ENCODE peak calls at places on chromosomes 5 and 9, in seven cellular contexts. One of them, this sample, is unnamed.

GRCh38 chr9:19690128-19690527 is 98.7 kb downstream of the SLC24A2 start:
- DNase-seq in CD4-positive, CD25-positive, alpha-beta regulatory T cell: no peak
- DNase-seq in fibroblast of lung: peak; percentile 2
- DNase-seq in CD8-positive, alpha-beta T cell: no peak
- DNase-seq in substantia nigra: no peak
- DNase-seq in upper lobe of right lung: no peak
- DNase-seq in CD4-positive, alpha-beta T cell: no peak
- DNase-seq in this sample: no peak

GRCh38 chr9:88578486-88579362 is 43.7 kb downstream of the NXNL2 start:
- DNase-seq in fibroblast of lung: peak; percentile 73
- DNase-seq in CD4-positive, alpha-beta T cell: peak; percentile 49
- DNase-seq in CD8-positive, alpha-beta T cell: peak; percentile 81
- DNase-seq in CD4-positive, CD25-positive, alpha-beta regulatory T cell: peak; percentile 55
- DNase-seq in substantia nigra: peak; percentile 74
- DNase-seq in upper lobe of right lung: peak; percentile 90
- DNase-seq in this sample: peak; percentile 61

GRCh38 chr9:122190597-122191381 is 31.1 kb downstream of the MORN5 start:
- DNase-seq in CD4-positive, alpha-beta T cell: no peak
- DNase-seq in CD8-positive, alpha-beta T cell: no peak
- DNase-seq in upper lobe of right lung: no peak
- DNase-seq in CD4-positive, CD25-positive, alpha-beta regulatory T cell: peak; percentile 38
- DNase-seq in fibroblast of lung: no peak
- DNase-seq in substantia nigra: no peak
- DNase-seq in this sample: no peak

GRCh38 chr9:133761641-133762248 is 23.6 kb upstream of the SARDH start:
- DNase-seq in substantia nigra: no peak
- DNase-seq in upper lobe of right lung: peak; percentile 53
- DNase-seq in fibroblast of lung: no peak
- DNase-seq in CD8-positive, alpha-beta T cell: no peak
- DNase-seq in CD4-positive, alpha-beta T cell: no peak
- DNase-seq in CD4-positive, CD25-positive, alpha-beta regulatory T cell: no peak
- DNase-seq in this sample: no peak

GRCh38 chr5:128927644-128928043 is 37.6 kb upstream of the SLC27A6 start:
- DNase-seq in fibroblast of lung: no peak
- DNase-seq in substantia nigra: no peak
- DNase-seq in CD4-positive, alpha-beta T cell: no peak
- DNase-seq in CD8-positive, alpha-beta T cell: no peak
- DNase-seq in upper lobe of right lung: no peak
- DNase-seq in CD4-positive, CD25-positive, alpha-beta regulatory T cell: no peak
- DNase-seq in this sample: no peak

GRCh38 chr9:129676287-129676686 is 10.8 kb downstream of the PRRX2 start:
- DNase-seq in CD4-positive, CD25-positive, alpha-beta regulatory T cell: no peak
- DNase-seq in substantia nigra: no peak
- DNase-seq in upper lobe of right lung: no peak
- DNase-seq in CD4-positive, alpha-beta T cell: no peak
- DNase-seq in fibroblast of lung: no peak
- DNase-seq in CD8-positive, alpha-beta T cell: no peak
- DNase-seq in this sample: no peak

GRCh38 chr5:103472820-103473219 is 89.8 kb downstream of the NUDT12 start:
- DNase-seq in substantia nigra: no peak
- DNase-seq in CD4-positive, CD25-positive, alpha-beta regulatory T cell: no peak
- DNase-seq in CD4-positive, alpha-beta T cell: no peak
- DNase-seq in fibroblast of lung: peak; percentile 23
- DNase-seq in upper lobe of right lung: no peak
- DNase-seq in CD8-positive, alpha-beta T cell: no peak
- DNase-seq in this sample: no peak

GRCh38 chr5:159133041-159133741 is 33.5 kb upstream of the EBF1 start:
- DNase-seq in substantia nigra: no peak
- DNase-seq in CD4-positive, alpha-beta T cell: no peak
- DNase-seq in CD8-positive, alpha-beta T cell: no peak
- DNase-seq in fibroblast of lung: peak; percentile 87
- DNase-seq in CD4-positive, CD25-positive, alpha-beta regulatory T cell: peak; percentile 65
- DNase-seq in upper lobe of right lung: no peak
- DNase-seq in this sample: no peak

GRCh38 chr5:37198842-37199241 is 50.3 kb downstream of the CPLANE1 start:
- DNase-seq in CD8-positive, alpha-beta T cell: no peak
- DNase-seq in upper lobe of right lung: no peak
- DNase-seq in CD4-positive, alpha-beta T cell: no peak
- DNase-seq in substantia nigra: no peak
- DNase-seq in CD4-positive, CD25-positive, alpha-beta regulatory T cell: no peak
- DNase-seq in fibroblast of lung: peak; percentile 39
- DNase-seq in this sample: no peak

GRCh38 chr9:128102861-128103588 is 24.5 kb downstream of the PTGES2 start:
- DNase-seq in CD8-positive, alpha-beta T cell: no peak
- DNase-seq in upper lobe of right lung: no peak
- DNase-seq in CD4-positive, CD25-positive, alpha-beta regulatory T cell: no peak
- DNase-seq in substantia nigra: no peak
- DNase-seq in CD4-positive, alpha-beta T cell: no peak
- DNase-seq in fibroblast of lung: no peak
- DNase-seq in this sample: no peak

GRCh38 chr9:95048225-95049087 is 269.1 kb downstream of the FANCC start:
- DNase-seq in CD8-positive, alpha-beta T cell: peak; percentile 66
- DNase-seq in substantia nigra: no peak
- DNase-seq in CD4-positive, alpha-beta T cell: peak; percentile 27
- DNase-seq in CD4-positive, CD25-positive, alpha-beta regulatory T cell: peak; percentile 69
- DNase-seq in fibroblast of lung: peak; percentile 36
- DNase-seq in upper lobe of right lung: peak; percentile 93
- DNase-seq in this sample: peak; percentile 60

GRCh38 chr9:131707677-131708612 is 31.9 kb downstream of the RAPGEF1 start:
- DNase-seq in upper lobe of right lung: peak; percentile 72
- DNase-seq in CD4-positive, alpha-beta T cell: no peak
- DNase-seq in CD4-positive, CD25-positive, alpha-beta regulatory T cell: peak; percentile 14
- DNase-seq in substantia nigra: no peak
- DNase-seq in CD8-positive, alpha-beta T cell: no peak
- DNase-seq in fibroblast of lung: peak; percentile 83
- DNase-seq in this sample: peak; percentile 17

GRCh38 chr9:23887781-23888180 is 61.7 kb upstream of the ELAVL2 start:
- DNase-seq in CD4-positive, CD25-positive, alpha-beta regulatory T cell: no peak
- DNase-seq in fibroblast of lung: no peak
- DNase-seq in CD4-positive, alpha-beta T cell: no peak
- DNase-seq in CD8-positive, alpha-beta T cell: no peak
- DNase-seq in substantia nigra: no peak
- DNase-seq in upper lobe of right lung: no peak
- DNase-seq in this sample: no peak

GRCh38 chr5:95743248-95743647 is 12.1 kb downstream of the RHOBTB3 start:
- DNase-seq in CD4-positive, alpha-beta T cell: no peak
- DNase-seq in CD8-positive, alpha-beta T cell: no peak
- DNase-seq in CD4-positive, CD25-positive, alpha-beta regulatory T cell: no peak
- DNase-seq in upper lobe of right lung: no peak
- DNase-seq in substantia nigra: no peak
- DNase-seq in fibroblast of lung: no peak
- DNase-seq in this sample: no peak

GRCh38 chr5:55691265-55692105 is 20.6 kb downstream of the SLC38A9 start:
- DNase-seq in substantia nigra: no peak
- DNase-seq in CD4-positive, CD25-positive, alpha-beta regulatory T cell: peak; percentile 62
- DNase-seq in fibroblast of lung: peak; percentile 78
- DNase-seq in CD8-positive, alpha-beta T cell: no peak
- DNase-seq in CD4-positive, alpha-beta T cell: no peak
- DNase-seq in upper lobe of right lung: no peak
- DNase-seq in this sample: peak; percentile 10

GRCh38 chr5:83548556-83548955 is 77.0 kb downstream of the VCAN start:
- DNase-seq in substantia nigra: no peak
- DNase-seq in upper lobe of right lung: no peak
- DNase-seq in CD8-positive, alpha-beta T cell: no peak
- DNase-seq in fibroblast of lung: peak; percentile 58
- DNase-seq in CD4-positive, CD25-positive, alpha-beta regulatory T cell: no peak
- DNase-seq in CD4-positive, alpha-beta T cell: no peak
- DNase-seq in this sample: no peak

GRCh38 chr5:83551826-83552225 is 80.3 kb downstream of the VCAN start:
- DNase-seq in CD8-positive, alpha-beta T cell: no peak
- DNase-seq in upper lobe of right lung: no peak
- DNase-seq in substantia nigra: no peak
- DNase-seq in CD4-positive, CD25-positive, alpha-beta regulatory T cell: no peak
- DNase-seq in CD4-positive, alpha-beta T cell: no peak
- DNase-seq in fibroblast of lung: peak; percentile 91
- DNase-seq in this sample: no peak

GRCh38 chr5:83547889-83548288 is 76.3 kb downstream of the VCAN start:
- DNase-seq in fibroblast of lung: no peak
- DNase-seq in CD4-positive, CD25-positive, alpha-beta regulatory T cell: no peak
- DNase-seq in upper lobe of right lung: no peak
- DNase-seq in CD8-positive, alpha-beta T cell: no peak
- DNase-seq in CD4-positive, alpha-beta T cell: no peak
- DNase-seq in substantia nigra: no peak
- DNase-seq in this sample: no peak

GRCh38 chr5:83547156-83547555 is 75.6 kb downstream of the VCAN start:
- DNase-seq in CD4-positive, alpha-beta T cell: no peak
- DNase-seq in upper lobe of right lung: no peak
- DNase-seq in CD8-positive, alpha-beta T cell: no peak
- DNase-seq in fibroblast of lung: no peak
- DNase-seq in CD4-positive, CD25-positive, alpha-beta regulatory T cell: no peak
- DNase-seq in substantia nigra: no peak
- DNase-seq in this sample: no peak

DNA sequence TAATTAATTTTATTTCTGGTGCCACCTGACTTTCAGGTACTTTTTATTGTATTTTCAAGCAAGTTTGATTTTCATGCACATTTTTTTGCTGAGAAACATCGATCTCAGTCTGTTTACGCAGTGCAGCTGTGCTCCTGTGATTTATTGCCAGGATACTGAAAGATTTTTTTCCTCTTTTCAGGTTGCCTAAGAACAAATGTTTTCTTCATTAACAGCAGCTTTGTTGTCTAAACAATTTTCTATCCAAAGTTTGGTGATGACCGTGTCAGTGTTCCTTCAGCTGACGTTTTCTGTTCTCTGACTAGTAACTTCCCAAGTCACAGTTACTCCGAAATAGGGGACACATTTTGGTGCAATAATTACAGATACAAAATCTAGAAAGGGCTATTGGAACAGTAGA is 78.1 kb downstream of the VCAN start:
- DNase-seq in CD8-positive, alpha-beta T cell: no peak
- DNase-seq in fibroblast of lung: peak; percentile 38
- DNase-seq in substantia nigra: no peak
- DNase-seq in CD4-positive, alpha-beta T cell: no peak
- DNase-seq in upper lobe of right lung: no peak
- DNase-seq in CD4-positive, CD25-positive, alpha-beta regulatory T cell: no peak
- DNase-seq in this sample: no peak
- H3K27ac ChIP-seq in CD8-positive, alpha-beta T cell: no peak overlapping the region
- H3K27ac ChIP-seq in fibroblast of lung: no peak overlapping the region
- H3K27ac ChIP-seq in substantia nigra: no peak overlapping the region
- H3K27ac ChIP-seq in CD4-positive, alpha-beta T cell: no peak overlapping the region
- H3K27ac ChIP-seq in upper lobe of right lung: no peak overlapping the region
- H3K27ac ChIP-seq in CD4-positive, CD25-positive, alpha-beta regulatory T cell: no peak overlapping the region
- H3K27ac ChIP-seq in this sample: no peak overlapping the region

DNA sequence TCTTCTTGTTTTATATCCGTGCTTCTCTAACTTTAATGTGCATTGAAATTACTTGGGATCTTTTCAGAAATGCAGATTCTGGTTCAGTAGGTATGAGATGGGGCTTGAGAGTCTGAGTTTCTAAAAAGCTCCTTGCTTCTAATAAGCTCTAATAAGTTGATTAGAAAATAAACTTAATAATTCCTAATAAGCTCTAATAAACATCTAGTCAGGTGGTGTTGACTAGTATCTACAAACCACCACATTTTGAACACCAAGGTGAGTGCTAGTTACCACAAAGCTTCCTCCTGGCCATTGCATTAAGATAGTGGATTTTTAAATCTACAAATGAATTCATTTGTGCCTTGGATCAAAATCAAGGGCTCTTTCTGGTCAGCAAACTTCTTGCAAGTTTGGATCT is 5.3 kb downstream of the TMOD1 start:
- DNase-seq in upper lobe of right lung: no peak
- DNase-seq in fibroblast of lung: no peak
- DNase-seq in CD8-positive, alpha-beta T cell: no peak
- DNase-seq in substantia nigra: no peak
- DNase-seq in CD4-positive, CD25-positive, alpha-beta regulatory T cell: no peak
- DNase-seq in CD4-positive, alpha-beta T cell: no peak
- DNase-seq in this sample: no peak
- H3K27ac ChIP-seq in upper lobe of right lung: no peak overlapping the region
- H3K27ac ChIP-seq in fibroblast of lung: no peak overlapping the region
- H3K27ac ChIP-seq in CD8-positive, alpha-beta T cell: no peak overlapping the region
- H3K27ac ChIP-seq in substantia nigra: no peak overlapping the region
- H3K27ac ChIP-seq in CD4-positive, CD25-positive, alpha-beta regulatory T cell: no peak overlapping the region
- H3K27ac ChIP-seq in CD4-positive, alpha-beta T cell: no peak overlapping the region
- H3K27ac ChIP-seq in this sample: no peak overlapping the region

GRCh38 chr9:21559402-21560280 is 77.5 kb upstream of the IFNE start:
- DNase-seq in fibroblast of lung: peak; percentile 66
- DNase-seq in CD8-positive, alpha-beta T cell: peak; percentile 74
- DNase-seq in substantia nigra: no peak
- DNase-seq in CD4-positive, CD25-positive, alpha-beta regulatory T cell: peak; percentile 40
- DNase-seq in CD4-positive, alpha-beta T cell: peak; percentile 41
- DNase-seq in upper lobe of right lung: peak; percentile 71
- DNase-seq in this sample: peak; percentile 64

GRCh38 chr9:21564186-21564585 is 82.1 kb upstream of the IFNE start:
- DNase-seq in fibroblast of lung: no peak
- DNase-seq in upper lobe of right lung: no peak
- DNase-seq in CD4-positive, alpha-beta T cell: no peak
- DNase-seq in substantia nigra: no peak
- DNase-seq in CD4-positive, CD25-positive, alpha-beta regulatory T cell: no peak
- DNase-seq in CD8-positive, alpha-beta T cell: no peak
- DNase-seq in this sample: no peak

GRCh38 chr9:21560281-21560745 is 78.2 kb upstream of the IFNE start:
- DNase-seq in substantia nigra: no peak
- DNase-seq in CD8-positive, alpha-beta T cell: no peak
- DNase-seq in upper lobe of right lung: no peak
- DNase-seq in CD4-positive, alpha-beta T cell: no peak
- DNase-seq in CD4-positive, CD25-positive, alpha-beta regulatory T cell: no peak
- DNase-seq in fibroblast of lung: peak; percentile 28
- DNase-seq in this sample: no peak

GRCh38 chr9:21558627-21559401 is 76.7 kb upstream of the IFNE start:
- DNase-seq in substantia nigra: no peak
- DNase-seq in CD4-positive, alpha-beta T cell: no peak
- DNase-seq in CD8-positive, alpha-beta T cell: peak; percentile 54
- DNase-seq in upper lobe of right lung: peak; percentile 43
- DNase-seq in fibroblast of lung: peak; percentile 69
- DNase-seq in CD4-positive, CD25-positive, alpha-beta regulatory T cell: peak; percentile 19
- DNase-seq in this sample: no peak

GRCh38 chr9:21561502-21561901 is 79.4 kb upstream of the IFNE start:
- DNase-seq in upper lobe of right lung: no peak
- DNase-seq in fibroblast of lung: no peak
- DNase-seq in CD4-positive, alpha-beta T cell: no peak
- DNase-seq in substantia nigra: no peak
- DNase-seq in CD4-positive, CD25-positive, alpha-beta regulatory T cell: no peak
- DNase-seq in CD8-positive, alpha-beta T cell: no peak
- DNase-seq in this sample: no peak
- H3K27ac ChIP-seq in upper lobe of right lung: no peak overlapping the region
- H3K27ac ChIP-seq in fibroblast of lung: no peak overlapping the region
- H3K27ac ChIP-seq in CD4-positive, alpha-beta T cell: no peak overlapping the region
- H3K27ac ChIP-seq in substantia nigra: no peak overlapping the region
- H3K27ac ChIP-seq in CD4-positive, CD25-positive, alpha-beta regulatory T cell: no peak overlapping the region
- H3K27ac ChIP-seq in CD8-positive, alpha-beta T cell: no peak overlapping the region
- H3K27ac ChIP-seq in this sample: no peak overlapping the region

GRCh38 chr5:35198681-35199080 is 31.6 kb downstream of the PRLR start:
- DNase-seq in CD8-positive, alpha-beta T cell: no peak
- DNase-seq in fibroblast of lung: peak; percentile 60
- DNase-seq in upper lobe of right lung: no peak
- DNase-seq in CD4-positive, alpha-beta T cell: no peak
- DNase-seq in substantia nigra: no peak
- DNase-seq in CD4-positive, CD25-positive, alpha-beta regulatory T cell: no peak
- DNase-seq in this sample: no peak

GRCh38 chr5:35201291-35201690 is 29.0 kb downstream of the PRLR start:
- DNase-seq in CD8-positive, alpha-beta T cell: no peak
- DNase-seq in CD4-positive, alpha-beta T cell: no peak
- DNase-seq in CD4-positive, CD25-positive, alpha-beta regulatory T cell: no peak
- DNase-seq in upper lobe of right lung: no peak
- DNase-seq in substantia nigra: no peak
- DNase-seq in fibroblast of lung: no peak
- DNase-seq in this sample: no peak

GRCh38 chr5:35197351-35197750 is 32.9 kb downstream of the PRLR start:
- DNase-seq in fibroblast of lung: no peak
- DNase-seq in CD8-positive, alpha-beta T cell: no peak
- DNase-seq in CD4-positive, CD25-positive, alpha-beta regulatory T cell: no peak
- DNase-seq in CD4-positive, alpha-beta T cell: no peak
- DNase-seq in substantia nigra: no peak
- DNase-seq in upper lobe of right lung: no peak
- DNase-seq in this sample: no peak

GRCh38 chr5:35198096-35198495 is 32.2 kb downstream of the PRLR start:
- DNase-seq in upper lobe of right lung: peak; percentile 89
- DNase-seq in CD8-positive, alpha-beta T cell: no peak
- DNase-seq in CD4-positive, alpha-beta T cell: no peak
- DNase-seq in substantia nigra: no peak
- DNase-seq in fibroblast of lung: peak; percentile 90
- DNase-seq in CD4-positive, CD25-positive, alpha-beta regulatory T cell: no peak
- DNase-seq in this sample: no peak

GRCh38 chr5:35199886-35200285 is 30.4 kb downstream of the PRLR start:
- DNase-seq in upper lobe of right lung: no peak
- DNase-seq in fibroblast of lung: no peak
- DNase-seq in substantia nigra: no peak
- DNase-seq in CD4-positive, CD25-positive, alpha-beta regulatory T cell: no peak
- DNase-seq in CD4-positive, alpha-beta T cell: no peak
- DNase-seq in CD8-positive, alpha-beta T cell: no peak
- DNase-seq in this sample: no peak
- H3K27ac ChIP-seq in upper lobe of right lung: no peak overlapping the region
- H3K27ac ChIP-seq in fibroblast of lung: no peak overlapping the region
- H3K27ac ChIP-seq in substantia nigra: no peak overlapping the region
- H3K27ac ChIP-seq in CD4-positive, CD25-positive, alpha-beta regulatory T cell: no peak overlapping the region
- H3K27ac ChIP-seq in CD4-positive, alpha-beta T cell: no peak overlapping the region
- H3K27ac ChIP-seq in CD8-positive, alpha-beta T cell: no peak overlapping the region
- H3K27ac ChIP-seq in this sample: no peak overlapping the region

This sample was measured in CD8-positive, alpha-beta memory T cell.